ENCODE peak calls at places on chromosome 19, in four cellular contexts. J is HCT116, H is transverse colon, S is IMR-90. G is an unnamed sample.

GRCh38 chr19:47021536-47022139 is 2.0 kb downstream of the NPAS1 start:
- DNase-seq in J (no peak), S (no peak), H (no peak), G (no peak)

GRCh38 chr19:10271543-10272086 is 695 bp downstream of the ICAM1 start:
- DNase-seq in J (no peak), S (peak), H (peak), G (no peak)

GRCh38 chr19:15466851-15467733 is 2.7 kb upstream of the RASAL3 start:
- DNase-seq in J (no peak), S (peak), H (peak), G (no peak)

GRCh38 chr19:48745208-48745995 is 1.3 kb downstream of the IZUMO1 start:
- DNase-seq in S (peak), H (peak), J (no peak), G (peak)

GRCh38 chr19:19866599-19867248 is 1.0 kb downstream of the ZNF253 start:
- DNase-seq in H (peak), J (no peak), S (no peak), G (peak)

GRCh38 chr19:53868892-53869804 is 1.5 kb downstream of the MYADM start:
- DNase-seq in J (peak), S (peak), H (peak), G (peak)

GRCh38 chr19:16335226-16335625 is 10.6 kb downstream of the KLF2 start:
- DNase-seq in J (no peak), H (no peak), S (no peak), G (no peak)

GRCh38 chr19:21474671-21475181 is 30.7 kb upstream of the ZNF429 start:
- DNase-seq in H (peak), J (no peak), S (peak), G (peak)

GRCh38 chr19:3607398-3608078 is 863 bp upstream of the TBXA2R start:
- DNase-seq in H (no peak), S (no peak), J (no peak), G (no peak)

GRCh38 chr19:3606174-3606689 is 443 bp downstream of the TBXA2R start:
- DNase-seq in J (peak), H (peak), S (no peak), G (no peak)

GRCh38 chr19:3608079-3608641 is 1.5 kb upstream of the TBXA2R start:
- DNase-seq in S (no peak), J (no peak), H (no peak), G (no peak)

GRCh38 chr19:3605770-3606169 is 905 bp downstream of the TBXA2R start:
- DNase-seq in H (no peak), J (no peak), S (no peak), G (no peak)

GRCh38 chr19:3606690-3607289 is at the start of gene TBXA2R:
- DNase-seq in H (peak), J (peak), S (peak), G (no peak)
- TF ChIP-seq POLR2A in H (no peak), J (no peak), S (no peak), G (no peak)

GRCh38 chr19:38208571-38208970 is 15.5 kb downstream of the DPF1 start:
- DNase-seq in S (no peak), J (no peak), H (no peak), G (no peak)

GRCh38 chr19:38209152-38209551 is 14.9 kb downstream of the DPF1 start:
- DNase-seq in J (no peak), S (no peak), H (no peak), G (no peak)

GRCh38 chr19:38210458-38210987 is 13.5 kb downstream of the DPF1 start:
- DNase-seq in J (no peak), S (peak), H (peak), G (no peak)

GRCh38 chr19:38211206-38211605 is 12.8 kb downstream of the DPF1 start:
- DNase-seq in H (no peak), J (no peak), S (no peak), G (no peak)

GRCh38 chr19:38209671-38210457 is 14.2 kb downstream of the DPF1 start:
- DNase-seq in J (no peak), S (peak), H (peak), G (no peak)
- TF ChIP-seq POLR2A in J (no peak), S (no peak), H (peak), G (no peak)

GRCh38 chr19:2561221-2561620 is 85.3 kb downstream of the GADD45B start:
- DNase-seq in S (no peak), H (no peak), J (no peak), G (no peak)
- TF ChIP-seq POLR2A in S (no peak), H (no peak), J (no peak), G (no peak)

GRCh38 chr19:2233601-2234280 is 2.4 kb downstream of the PLEKHJ1 start:
- DNase-seq in S (no peak), J (no peak), H (no peak), G (no peak)
- TF ChIP-seq POLR2A in S (no peak), J (no peak), H (no peak), G (no peak)

GRCh38 chr19:33348301-33349010 is 25.1 kb upstream of the CEBPG start:
- DNase-seq in J (no peak), H (no peak), S (no peak), G (no peak)
- TF ChIP-seq POLR2A in J (no peak), H (no peak), S (no peak), G (no peak)

DNA sequence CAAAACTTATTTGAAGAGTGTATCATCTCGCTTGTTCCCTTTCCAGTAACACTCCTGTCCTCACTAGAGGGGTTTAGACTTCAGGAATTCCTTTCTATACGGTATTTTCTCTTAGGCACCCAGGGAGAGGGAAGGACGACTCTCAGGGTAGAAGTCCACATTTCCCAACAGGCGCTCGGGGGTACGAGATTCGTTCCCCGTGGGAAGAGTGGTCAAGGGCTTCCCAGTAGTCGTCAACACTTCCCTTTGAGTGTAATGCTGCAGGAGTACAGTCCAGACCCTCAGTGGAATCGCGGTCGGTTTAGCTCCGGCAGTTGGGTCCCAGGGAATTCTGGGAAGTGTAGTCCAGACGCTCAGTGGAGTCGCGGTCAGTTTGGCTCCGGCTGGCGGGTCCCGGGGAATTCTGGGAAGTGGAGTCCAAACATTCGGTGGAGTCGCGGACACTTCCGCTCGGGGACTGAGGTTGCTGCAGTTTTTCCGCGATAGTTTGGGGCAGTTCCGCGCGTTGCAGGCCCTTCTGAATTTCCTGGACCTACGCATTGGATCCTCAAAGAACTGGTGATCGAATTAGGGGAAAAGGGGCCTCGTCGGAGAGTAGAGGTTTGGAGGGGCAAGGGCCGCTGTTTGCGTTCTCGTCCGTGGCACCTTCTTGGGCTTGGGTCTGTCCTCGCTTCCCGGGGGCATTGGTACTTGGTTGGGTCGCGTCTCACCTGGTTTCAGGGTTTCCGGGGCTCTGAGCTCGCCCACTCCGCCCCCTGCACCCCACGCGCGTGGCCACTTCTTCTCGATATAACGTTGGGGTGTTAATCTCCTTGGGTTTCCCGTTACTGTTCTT is at the start of gene ZNF224:
- DNase-seq in H (peak), J (peak), S (peak), G (peak)
- TF ChIP-seq POLR2A in H (peak), J (peak), S (peak), G (peak)

DNA sequence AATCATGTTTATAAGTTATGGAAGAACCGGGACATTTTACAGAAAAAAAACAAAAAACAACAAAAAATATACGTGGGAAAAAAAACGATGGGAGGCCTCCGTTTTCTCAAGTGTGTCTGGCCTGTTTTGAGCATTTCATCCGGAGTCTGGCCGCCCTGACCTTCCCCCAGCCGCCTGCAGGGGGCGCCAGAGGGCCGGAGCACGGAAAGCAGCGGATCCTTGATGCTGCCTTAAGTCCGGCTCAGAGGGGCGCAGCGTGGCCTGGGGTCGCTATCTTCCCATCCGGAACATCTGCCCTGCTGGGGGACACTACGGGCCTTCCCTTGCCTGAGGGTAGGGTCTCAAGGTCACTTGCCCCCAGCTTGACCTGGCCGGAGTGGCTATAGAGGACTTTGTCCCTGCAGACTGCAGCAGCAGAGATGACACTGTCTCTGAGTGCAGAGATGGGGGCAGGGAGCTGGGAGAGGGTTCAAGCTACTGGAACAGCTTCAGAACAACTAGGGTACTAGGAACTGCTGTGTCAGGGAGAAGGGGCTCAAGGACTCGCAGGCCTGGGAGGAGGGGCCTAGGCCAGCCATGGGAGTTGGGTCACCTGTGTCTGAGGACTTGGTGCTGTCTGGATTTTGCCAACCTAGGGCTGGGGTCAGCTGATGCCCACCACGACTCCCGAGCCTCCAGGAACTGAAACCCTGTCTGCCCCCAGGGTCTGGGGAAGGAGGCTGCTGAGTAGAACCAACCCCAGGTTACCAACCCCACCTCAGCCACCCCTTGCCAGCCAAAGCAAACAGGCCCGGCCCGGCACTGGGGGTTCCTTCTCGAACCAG is 1.8 kb upstream of the APOE start:
- DNase-seq in S (peak), H (peak), J (no peak), G (peak)
- TF ChIP-seq POLR2A in S (no peak), H (no peak), J (no peak), G (peak)

GRCh38 chr19:11639602-11640471 is 42.6 kb downstream of the ZNF627 start:
- DNase-seq in J (peak), H (peak), S (peak), G (peak)
- TF ChIP-seq POLR2A in J (peak), H (no peak), S (no peak), G (peak)